ENCODE peak calls at places on chromosome 2, in five cellular contexts. D is keratinocyte, L is endothelial cell of umbilical vein, I is neural progenitor cell, S is H1. P is an unnamed sample.

GRCh38 chr2:169583494-169583893 is 657 bp upstream of the PPIG start:
- DNase-seq in S (no peak), L (no peak), D (no peak), I (no peak), P (no peak)

GRCh38 chr2:5609191-5609590 is 83.0 kb upstream of the SOX11 start:
- DNase-seq in D (no peak), I (peak), L (no peak), S (no peak), P (no peak)

GRCh38 chr2:189440644-189440946 is 679 bp upstream of the WDR75 start:
- DNase-seq in L (no peak), D (no peak), I (no peak), S (no peak), P (no peak)

GRCh38 chr2:62266433-62267038 is 70.6 kb downstream of the B3GNT2 start:
- DNase-seq in L (no peak), D (no peak), I (peak), S (peak), P (no peak)

GRCh38 chr2:168210898-168211570 is 36.4 kb downstream of the STK39 start:
- DNase-seq in D (peak), L (peak), I (no peak), S (no peak), P (no peak)

GRCh38 chr2:111005307-111005706 is 115.4 kb upstream of the BCL2L11 start:
- DNase-seq in S (no peak), I (no peak), L (no peak), D (no peak), P (no peak)

GRCh38 chr2:59025157-59025757 is 784.1 kb upstream of the FANCL start:
- DNase-seq in L (peak), S (peak), D (no peak), I (peak), P (peak)

GRCh38 chr2:155633060-155633839 is 699.3 kb downstream of the NR4A2 start:
- DNase-seq in S (no peak), D (no peak), I (no peak), L (peak), P (no peak)

GRCh38 chr2:18284331-18284730 is 276.1 kb downstream of the RDH14 start:
- DNase-seq in L (peak), S (no peak), D (peak), I (no peak), P (no peak)

GRCh38 chr2:147623328-147623727 is 221.5 kb upstream of the ACVR2A start:
- DNase-seq in S (no peak), D (no peak), I (no peak), L (no peak), P (no peak)

GRCh38 chr2:176856645-176857044 is 355.9 kb upstream of the HNRNPA3 start:
- DNase-seq in S (no peak), I (no peak), D (no peak), L (no peak), P (no peak)

GRCh38 chr2:72555943-72556342 is 269.9 kb downstream of the EXOC6B start:
- DNase-seq in S (no peak), L (no peak), D (no peak), I (no peak), P (no peak)

GRCh38 chr2:200679157-200679934 is 93.5 kb downstream of the AOX1 start:
- DNase-seq in D (no peak), I (no peak), S (no peak), L (no peak), P (no peak)

GRCh38 chr2:224807153-224807964 is 91.2 kb upstream of the CCDC195 start:
- DNase-seq in S (no peak), I (no peak), D (peak), L (peak), P (no peak)

GRCh38 chr2:132782166-132782783 is 112.3 kb upstream of the LYPD1 start:
- DNase-seq in L (no peak), D (no peak), I (no peak), S (no peak), P (no peak)

GRCh38 chr2:109380502-109381326 is 233.1 kb downstream of the SEPTIN10 start:
- DNase-seq in S (peak), I (no peak), L (peak), D (no peak), P (no peak)

GRCh38 chr2:195758846-195759245 is 101.8 kb downstream of the SLC39A10 start:
- DNase-seq in D (no peak), I (no peak), L (no peak), S (no peak), P (no peak)

GRCh38 chr2:128401680-128402079 is 83.0 kb upstream of the HS6ST1 start:
- DNase-seq in D (no peak), S (no peak), I (no peak), L (no peak), P (no peak)

GRCh38 chr2:158726906-158727592 is 68.1 kb upstream of the DAPL1 start:
- DNase-seq in D (no peak), L (no peak), S (no peak), I (peak), P (no peak)

GRCh38 chr2:155766342-155767115 is 566.0 kb downstream of the NR4A2 start:
- DNase-seq in L (no peak), I (no peak), S (no peak), D (no peak), P (no peak)

GRCh38 chr2:226656367-226656766 is 143.3 kb downstream of the IRS1 start:
- DNase-seq in I (no peak), D (no peak), S (no peak), L (no peak), P (no peak)

GRCh38 chr2:233446121-233446520 is 91.8 kb downstream of the DGKD start:
- DNase-seq in S (no peak), D (no peak), I (no peak), L (no peak), P (no peak)

GRCh38 chr2:200786423-200786822 is 25.3 kb upstream of the BZW1 start:
- DNase-seq in L (peak), S (no peak), I (no peak), D (no peak), P (no peak)

GRCh38 chr2:111191877-111192276 is 71.2 kb downstream of the BCL2L11 start:
- DNase-seq in L (no peak), I (no peak), D (no peak), S (peak), P (no peak)

GRCh38 chr2:39851691-39852110 is 72.6 kb upstream of the THUMPD2 start:
- DNase-seq in I (peak), L (no peak), D (no peak), S (no peak), P (no peak)

GRCh38 chr2:76170856-76171255 is 460.1 kb upstream of the GCFC2 start:
- DNase-seq in S (no peak), I (no peak), L (no peak), D (no peak), P (no peak)

GRCh38 chr2:38526195-38526594 is 76.5 kb downstream of the HNRNPLL start:
- DNase-seq in L (no peak), S (no peak), I (no peak), D (no peak), P (no peak)

GRCh38 chr2:26462511-26463251 is 15.2 kb downstream of the OTOF start:
- DNase-seq in L (peak), D (peak), I (peak), S (peak), P (no peak)

GRCh38 chr2:5035134-5035533 is 657.0 kb upstream of the SOX11 start:
- DNase-seq in I (no peak), S (no peak), L (no peak), D (no peak), P (no peak)

GRCh38 chr2:197674546-197674945 is 841 bp downstream of the RFTN2 start:
- DNase-seq in L (peak), D (no peak), I (peak), S (no peak), P (no peak)

GRCh38 chr2:79128406-79128805 is 8.1 kb downstream of the REG1A start:
- DNase-seq in S (no peak), D (no peak), I (no peak), L (no peak), P (no peak)

GRCh38 chr2:667332-668000 is 9.7 kb downstream of the TMEM18 start:
- DNase-seq in S (no peak), L (peak), I (no peak), D (peak), P (no peak)

GRCh38 chr2:177029501-177029900 is 183.1 kb upstream of the HNRNPA3 start:
- DNase-seq in L (no peak), D (no peak), I (no peak), S (no peak), P (peak)

GRCh38 chr2:131027566-131028528 is 65.4 kb downstream of the FAM168B start:
- DNase-seq in L (no peak), I (no peak), D (no peak), S (peak), P (peak)

GRCh38 chr2:223062304-223062845 is 10.4 kb downstream of the KCNE4 start:
- DNase-seq in L (no peak), I (no peak), D (no peak), S (no peak), P (no peak)

GRCh38 chr2:28713582-28714292 is 37.9 kb upstream of the PPP1CB start:
- DNase-seq in L (no peak), I (no peak), S (no peak), D (peak), P (no peak)

GRCh38 chr2:44351088-44351487 is 10.2 kb downstream of the PREPL start:
- DNase-seq in D (no peak), I (no peak), S (no peak), L (no peak), P (no peak)

GRCh38 chr2:41870257-41870570 is 177.6 kb upstream of the PKDCC start:
- DNase-seq in D (no peak), S (no peak), L (no peak), I (no peak), P (no peak)

GRCh38 chr2:241563981-241564595 is 5.5 kb downstream of the BOK start:
- DNase-seq in D (no peak), L (no peak), S (no peak), I (no peak), P (no peak)

GRCh38 chr2:10169053-10169578 is 46.6 kb downstream of the RRM2 start:
- DNase-seq in S (no peak), I (no peak), D (no peak), L (no peak), P (no peak)
- H3K9ac ChIP-seq in S (no peak), I (no peak), D (no peak), L (peak), P (no peak)

GRCh38 chr2:89825034-89825433 is 1133.6 kb downstream of the RPIA start:
- DNase-seq in D (no peak), I (no peak), L (no peak), S (no peak), P (no peak)
- TF ChIP-seq CTCF in D (no peak), I (no peak), L (no peak), S (no peak), P (no peak)

GRCh38 chr2:54722641-54723299 is 692 bp upstream of the EML6 start:
- DNase-seq in I (no peak), S (no peak), D (no peak), L (no peak), P (peak)
- H3K27ac ChIP-seq in I (no peak), S (peak), D (peak), L (peak), P (peak)

DNA sequence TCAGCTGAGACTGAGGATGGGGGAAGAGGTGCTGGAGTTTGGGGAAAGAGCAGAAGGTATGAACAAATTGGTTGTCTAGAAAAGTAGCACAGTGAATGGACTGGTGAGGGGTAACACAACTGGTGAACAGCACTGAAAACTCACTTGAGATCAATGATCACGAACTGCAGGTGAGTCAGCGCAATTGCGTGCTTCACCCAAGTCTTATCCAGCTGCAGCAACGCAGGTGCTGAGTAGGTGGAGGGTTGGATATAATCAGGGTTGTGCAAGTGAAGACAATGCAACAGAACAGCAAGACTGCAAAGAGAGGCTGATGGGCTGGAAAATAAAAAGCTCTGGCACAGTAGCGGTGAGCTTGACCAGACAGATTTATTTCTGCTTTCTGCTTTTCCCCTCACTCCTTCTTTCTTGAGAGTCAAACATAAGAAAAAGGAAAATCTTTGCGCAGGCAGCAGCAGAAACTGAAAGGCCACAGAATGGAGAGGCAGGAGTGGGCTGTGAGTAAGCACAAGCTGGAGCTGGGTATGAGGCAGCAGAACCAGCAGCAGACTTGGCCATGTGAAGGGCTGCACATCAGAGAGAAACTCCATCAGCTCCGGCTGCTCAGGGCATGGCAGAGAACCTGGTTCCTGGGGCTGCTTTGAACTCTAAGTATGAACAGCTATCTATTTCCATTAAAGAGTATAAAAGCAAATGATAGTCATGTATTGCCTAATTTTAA is 99.4 kb upstream of the ARL5A start:
- DNase-seq in S (no peak), D (no peak), I (no peak), L (no peak), P (no peak)
- H3K9ac ChIP-seq in S (no peak), D (peak), I (no peak), L (no peak), P (no peak)

GRCh38 chr2:220033546-220033945 is 406.1 kb downstream of the SLC4A3 start:
- DNase-seq in I (no peak), S (no peak), D (no peak), L (no peak), P (no peak)
- TF ChIP-seq CTCF in I (no peak), S (no peak), D (no peak), L (no peak), P (no peak)

GRCh38 chr2:32835148-32835547 is 111.6 kb upstream of the LTBP1 start:
- DNase-seq in L (no peak), S (no peak), I (no peak), D (no peak), P (no peak)
- H3K27ac ChIP-seq in L (no peak), S (no peak), I (no peak), D (no peak), P (no peak)

GRCh38 chr2:215773728-215774127 is 239.6 kb downstream of the MREG start:
- DNase-seq in L (no peak), D (no peak), S (no peak), I (no peak), P (no peak)
- H3K9ac ChIP-seq in L (no peak), D (no peak), S (no peak), I (no peak), P (no peak)

GRCh38 chr2:174688079-174688478 is 76.2 kb downstream of the CHRNA1 start:
- DNase-seq in L (peak), I (no peak), D (no peak), S (no peak), P (no peak)
- TF ChIP-seq CTCF in L (no peak), I (peak), D (peak), S (no peak), P (peak)

P was measured in colonic mucosa.